ENCODE peak calls at places on chromosomes 13 and 19, in eight cellular contexts. Y is GM12891; F is RKO; O is activated CD8-positive, alpha-beta T cell treated with anti-CD3 and anti-CD28 coated beads for 36 hours; M is fibroblast of pulmonary artery; A is HT1080; L is HFF-Myc; Z is CD4-positive, alpha-beta memory T cell. Q is an unnamed sample.

GRCh38 chr13:73625562-73626339 is 508.5 kb downstream of the KLF12 start:
- DNase-seq in Y (no peak), F (no peak), O (peak), M (no peak), A (no peak), L (no peak), Z (peak), Q (no peak)

GRCh38 chr19:14198384-14199376 is 7.3 kb downstream of the ADGRL1 start:
- DNase-seq in Y (no peak), F (no peak), O (no peak), M (peak), A (no peak), L (no peak), Z (no peak), Q (no peak)

GRCh38 chr13:110010433-110011135 is 224.2 kb upstream of the IRS2 start:
- DNase-seq in Y (no peak), F (no peak), O (no peak), M (peak), A (no peak), L (no peak), Z (no peak), Q (no peak)

GRCh38 chr13:100836696-100837095 is 162.1 kb upstream of the TMTC4 start:
- DNase-seq in Y (no peak), F (no peak), O (no peak), M (peak), A (peak), L (no peak), Z (no peak), Q (no peak)

GRCh38 chr13:31172535-31172934 is 10.8 kb upstream of the HSPH1 start:
- DNase-seq in Y (no peak), F (peak), O (no peak), M (peak), A (peak), L (no peak), Z (no peak), Q (no peak)

GRCh38 chr19:11242864-11243797 is 3.7 kb downstream of the ANGPTL8 start:
- DNase-seq in Y (peak), F (peak), O (peak), M (peak), A (no peak), L (peak), Z (peak), Q (peak)

GRCh38 chr13:87058786-87059329 is 612.3 kb upstream of the SLITRK5 start:
- DNase-seq in Y (no peak), F (no peak), O (no peak), M (no peak), A (no peak), L (no peak), Z (no peak), Q (no peak)

GRCh38 chr13:35549481-35549880 is 73.0 kb upstream of the MAB21L1 start:
- DNase-seq in Y (no peak), F (no peak), O (no peak), M (peak), A (peak), L (peak), Z (no peak), Q (no peak)

GRCh38 chr13:99760456-99760855 is 211.1 kb downstream of the ZIC5 start:
- DNase-seq in Y (no peak), F (no peak), O (no peak), M (no peak), A (no peak), L (no peak), Z (no peak), Q (no peak)

GRCh38 chr13:113998781-113999617 is 25.1 kb upstream of the C13orf46 start:
- DNase-seq in Y (no peak), F (no peak), O (no peak), M (no peak), A (no peak), L (no peak), Z (no peak), Q (no peak)

GRCh38 chr19:38710416-38710702 is 33.9 kb downstream of the CAPN12 start:
- DNase-seq in Y (no peak), F (no peak), O (no peak), M (no peak), A (no peak), L (no peak), Z (no peak), Q (no peak)

GRCh38 chr19:16573296-16573695 is 1.1 kb upstream of the SLC35E1 start:
- DNase-seq in Y (no peak), F (no peak), O (no peak), M (no peak), A (no peak), L (no peak), Z (no peak), Q (no peak)

GRCh38 chr19:54309811-54310210 is 3.2 kb downstream of the LILRA5 start:
- DNase-seq in Y (no peak), F (no peak), O (no peak), M (no peak), A (no peak), L (no peak), Z (no peak), Q (no peak)

GRCh38 chr13:73945871-73946270 is 188.3 kb downstream of the KLF12 start:
- DNase-seq in Y (no peak), F (no peak), O (no peak), M (no peak), A (no peak), L (no peak), Z (no peak), Q (no peak)

GRCh38 chr13:42041017-42041683 is 7.3 kb upstream of the DGKH start:
- DNase-seq in Y (peak), F (peak), O (peak), M (peak), A (peak), L (no peak), Z (peak), Q (peak)

GRCh38 chr19:7917292-7918061 is 2.7 kb upstream of the SNAPC2 start:
- DNase-seq in Y (peak), F (no peak), O (peak), M (peak), A (no peak), L (no peak), Z (peak), Q (no peak)

GRCh38 chr13:51620165-51620983 is 36.1 kb downstream of the WDFY2 start:
- DNase-seq in Y (no peak), F (no peak), O (no peak), M (no peak), A (no peak), L (no peak), Z (no peak), Q (no peak)

GRCh38 chr13:33543631-33544030 is 258.1 kb upstream of the STARD13 start:
- DNase-seq in Y (no peak), F (peak), O (no peak), M (peak), A (no peak), L (no peak), Z (no peak), Q (no peak)

GRCh38 chr19:33408538-33408937 is 35.0 kb downstream of the CEBPG start:
- DNase-seq in Y (no peak), F (no peak), O (no peak), M (no peak), A (no peak), L (no peak), Z (no peak), Q (no peak)

GRCh38 chr13:49020328-49020727 is 44.6 kb downstream of the FNDC3A start:
- DNase-seq in Y (no peak), F (no peak), O (no peak), M (no peak), A (no peak), L (no peak), Z (no peak), Q (no peak)

GRCh38 chr19:4986471-4986888 is 17.6 kb downstream of the KDM4B start:
- DNase-seq in Y (no peak), F (no peak), O (no peak), M (no peak), A (no peak), L (no peak), Z (no peak), Q (no peak)

GRCh38 chr13:99907038-99907437 is 64.5 kb downstream of the ZIC5 start:
- DNase-seq in Y (no peak), F (no peak), O (no peak), M (no peak), A (no peak), L (no peak), Z (no peak), Q (no peak)

GRCh38 chr19:18291019-18291524 is 9.7 kb upstream of the JUND start:
- DNase-seq in Y (no peak), F (no peak), O (no peak), M (no peak), A (no peak), L (no peak), Z (peak), Q (no peak)

GRCh38 chr13:77028202-77028601 is 1.2 kb upstream of the FBXL3 start:
- DNase-seq in Y (no peak), F (peak), O (peak), M (peak), A (peak), L (no peak), Z (no peak), Q (no peak)

GRCh38 chr13:50668882-50669281 is 174.6 kb downstream of the DLEU7 start:
- DNase-seq in Y (no peak), F (no peak), O (no peak), M (no peak), A (no peak), L (no peak), Z (no peak), Q (no peak)

GRCh38 chr19:34678421-34678820 is 943 bp downstream of the ZNF302 start:
- DNase-seq in Y (no peak), F (no peak), O (no peak), M (no peak), A (no peak), L (no peak), Z (no peak), Q (no peak)

GRCh38 chr19:38930776-38931761 is at the start of gene MRPS12:
- DNase-seq in Y (peak), F (peak), O (peak), M (peak), A (peak), L (peak), Z (peak), Q (peak)

GRCh38 chr13:73061478-73062275 is 2.9 kb downstream of the KLF5 start:
- DNase-seq in Y (no peak), F (no peak), O (no peak), M (no peak), A (no peak), L (no peak), Z (no peak), Q (no peak)

GRCh38 chr13:50421457-50422130 is 406.4 kb downstream of the KCNRG start:
- DNase-seq in Y (no peak), F (peak), O (no peak), M (no peak), A (peak), L (peak), Z (no peak), Q (no peak)

GRCh38 chr19:43628646-43629326 is 9.4 kb upstream of the ZNF428 start:
- DNase-seq in Y (no peak), F (no peak), O (no peak), M (no peak), A (no peak), L (no peak), Z (no peak), Q (no peak)

GRCh38 chr19:41386442-41386841 is 10.1 kb downstream of the TMEM91 start:
- DNase-seq in Y (no peak), F (no peak), O (no peak), M (peak), A (no peak), L (no peak), Z (no peak), Q (no peak)

GRCh38 chr13:98445340-98446233 is 131.3 kb downstream of the STK24 start:
- DNase-seq in Y (peak), F (peak), O (peak), M (peak), A (peak), L (no peak), Z (peak), Q (peak)

GRCh38 chr19:42561512-42561911 is 33.2 kb downstream of the CEACAM8 start:
- DNase-seq in Y (no peak), F (no peak), O (no peak), M (no peak), A (no peak), L (no peak), Z (no peak), Q (no peak)

GRCh38 chr19:13212759-13213330 is 62.6 kb downstream of the IER2 start:
- DNase-seq in Y (no peak), F (peak), O (peak), M (peak), A (peak), L (peak), Z (peak), Q (peak)

GRCh38 chr13:101703838-101704237 is 251.4 kb downstream of the ITGBL1 start:
- DNase-seq in Y (no peak), F (no peak), O (no peak), M (no peak), A (no peak), L (no peak), Z (no peak), Q (no peak)

GRCh38 chr13:62209539-62209938 is 793.9 kb upstream of the PCDH20 start:
- DNase-seq in Y (no peak), F (no peak), O (no peak), M (no peak), A (peak), L (no peak), Z (no peak), Q (no peak)

GRCh38 chr19:13022111-13022858 is 27.0 kb downstream of the NFIX start:
- DNase-seq in Y (no peak), F (no peak), O (no peak), M (no peak), A (peak), L (no peak), Z (no peak), Q (no peak)

GRCh38 chr13:104326523-104326922 is 1260.3 kb upstream of the SLC10A2 start:
- DNase-seq in Y (no peak), F (no peak), O (no peak), M (no peak), A (no peak), L (no peak), Z (no peak), Q (no peak)